ENCODE peak calls at places on chromosomes 5 and 9, in ten cellular contexts. J is ovary; N is endothelial cell; K is activated CD4-positive, CD25-positive, alpha-beta regulatory T cell; A is MCF 10A; W is NCI-H146; T is SHP77; O is CD8-positive, alpha-beta memory T cell; S is activated T-cell treated with anti-CD3 and anti-CD28 coated beads, Interleukin-2, amount 50 U/mL, for 72 hours; C is ACHN. G is an unnamed sample.
A peak's percentile ranks its signal among the peaks of the same experiment; 100 is the strongest.

GRCh38 chr9:127351182-127352166 is 45.5 kb upstream of the SLC2A8 start:
- DNase-seq in N (no peak), O (no peak), K (no peak), S (no peak), C (no peak), J (no peak), W (peak; percentile 58), A (no peak), T (no peak), G (no peak)

GRCh38 chr5:129094087-129094923 is at the start of gene ISOC1:
- DNase-seq in O (peak; percentile 89), A (peak; percentile 94), N (peak; percentile 91), C (peak; percentile 90), W (peak; percentile 86), K (peak; percentile 80), S (peak; percentile 94), J (peak; percentile 92), T (peak; percentile 67), G (peak; percentile 67)

GRCh38 chr5:160434022-160434531 is 12.4 kb downstream of the PTTG1 start:
- DNase-seq in W (peak; percentile 77), A (peak; percentile 63), T (peak; percentile 17), K (no peak), O (no peak), C (peak; percentile 87), J (no peak), N (no peak), S (peak; percentile 19), G (no peak)

GRCh38 chr5:14870347-14871083 is 1.1 kb downstream of the ANKH start:
- DNase-seq in O (peak; percentile 54), S (peak; percentile 72), T (peak; percentile 60), C (no peak), K (peak; percentile 46), W (peak; percentile 59), A (peak; percentile 18), J (peak; percentile 33), N (peak; percentile 7), G (no peak)

GRCh38 chr5:103511554-103511885 is 51.1 kb downstream of the NUDT12 start:
- DNase-seq in W (no peak), O (no peak), K (no peak), A (peak; percentile 36), N (no peak), T (no peak), S (no peak), C (no peak), J (no peak), G (no peak)

GRCh38 chr9:79694676-79695400 is 123.1 kb downstream of the TLE4 start:
- DNase-seq in J (no peak), N (no peak), A (peak; percentile 15), T (no peak), S (no peak), O (no peak), W (no peak), K (no peak), C (no peak), G (peak; percentile 90)

GRCh38 chr5:55897905-55898304 is 46.7 kb downstream of the IL31RA start:
- DNase-seq in T (no peak), C (no peak), W (no peak), N (no peak), O (peak; percentile 12), K (no peak), S (peak; percentile 45), J (peak; percentile 30), A (peak; percentile 29), G (peak; percentile 91)

GRCh38 chr9:134134949-134135342 is 936 bp upstream of the WDR5 start:
- DNase-seq in N (no peak), A (no peak), W (no peak), T (peak; percentile 31), S (no peak), C (peak; percentile 2), J (no peak), K (no peak), O (no peak), G (no peak)

GRCh38 chr9:81498576-81498975 is 190.8 kb downstream of the TLE1 start:
- DNase-seq in S (no peak), O (no peak), C (no peak), K (no peak), T (no peak), A (no peak), W (no peak), N (no peak), J (no peak), G (no peak)

GRCh38 chr9:133609311-133610098 is at the start of gene FAM163B:
- DNase-seq in S (peak; percentile 49), J (peak; percentile 69), A (no peak), O (no peak), K (no peak), T (no peak), N (peak; percentile 78), C (peak; percentile 43), W (peak; percentile 57), G (no peak)

GRCh38 chr5:134079748-134080581 is 34.5 kb upstream of the TCF7 start:
- DNase-seq in K (peak; percentile 24), T (no peak), W (no peak), S (peak; percentile 91), J (no peak), C (no peak), A (no peak), O (no peak), N (no peak), G (no peak)

GRCh38 chr5:179457612-179458011 is 92.7 kb upstream of the RUFY1 start:
- DNase-seq in A (no peak), O (no peak), N (no peak), J (no peak), T (no peak), W (no peak), S (no peak), C (no peak), K (no peak), G (no peak)